ENCODE peak calls at places on chromosomes 11 and 22, in five cellular contexts. C is stomach, J is heart left ventricle, N is uterus, V is tibial nerve. M is an unnamed sample.

GRCh38 chr11:65133724-65134123 is 595 bp downstream of the SYVN1 start:
- DNase-seq in C (peak), J (peak), N (peak), V (no peak), M (no peak)

GRCh38 chr11:96054870-96055705 is 131.2 kb upstream of the MTMR2 start:
- DNase-seq in C (no peak), J (no peak), N (no peak), V (no peak), M (no peak)

GRCh38 chr11:112113539-112114457 is 27.1 kb downstream of the SDHD start:
- DNase-seq in C (no peak), J (no peak), N (no peak), V (no peak), M (no peak)

GRCh38 chr22:39658367-39658766 is 87.8 kb downstream of the CACNA1I start:
- DNase-seq in C (no peak), J (no peak), N (no peak), V (no peak), M (no peak)

GRCh38 chr11:43646767-43647166 is 33.8 kb upstream of the HSD17B12 start:
- DNase-seq in C (no peak), J (no peak), N (no peak), V (no peak), M (no peak)

GRCh38 chr11:5923789-5924188 is 18.3 kb upstream of the OR56A3 start:
- DNase-seq in C (no peak), J (no peak), N (no peak), V (no peak), M (no peak)

GRCh38 chr11:121365304-121365703 is 72.7 kb downstream of the SC5D start:
- DNase-seq in C (no peak), J (no peak), N (no peak), V (no peak), M (no peak)

GRCh38 chr11:109029927-109030326 is 365.1 kb downstream of the DDX10 start:
- DNase-seq in C (no peak), J (no peak), N (no peak), V (no peak), M (no peak)

GRCh38 chr11:68778205-68778604 is 26.9 kb upstream of the TESMIN start:
- DNase-seq in C (no peak), J (no peak), N (no peak), V (no peak), M (no peak)

GRCh38 chr11:11178671-11179070 is 174.4 kb downstream of the CSNK2A3 start:
- DNase-seq in C (no peak), J (no peak), N (no peak), V (no peak), M (peak)

GRCh38 chr11:12223771-12224536 is 113.6 kb downstream of the MICAL2 start:
- DNase-seq in C (no peak), J (no peak), N (no peak), V (no peak), M (no peak)

GRCh38 chr11:46390331-46391171 is 1.0 kb downstream of the CHRM4 start:
- DNase-seq in C (no peak), J (no peak), N (no peak), V (no peak), M (peak)

GRCh38 chr11:60844870-60845221 is 2.9 kb downstream of the CCDC86 start:
- DNase-seq in C (no peak), J (no peak), N (no peak), V (no peak), M (no peak)

GRCh38 chr22:25068701-25069100 is 116.2 kb downstream of the KIAA1671 start:
- DNase-seq in C (no peak), J (no peak), N (no peak), V (no peak), M (no peak)

GRCh38 chr22:31344369-31345330 is 1.5 kb downstream of the PATZ1 start:
- DNase-seq in C (peak), J (no peak), N (peak), V (peak), M (no peak)

GRCh38 chr22:31346733-31347250 is 646 bp upstream of the PATZ1 start:
- DNase-seq in C (peak), J (peak), N (peak), V (peak), M (no peak)

GRCh38 chr22:31347251-31348008 is 1.3 kb upstream of the PATZ1 start:
- DNase-seq in C (peak), J (peak), N (peak), V (peak), M (no peak)

GRCh38 chr22:31346255-31346732 is at the start of gene PATZ1:
- DNase-seq in C (peak), J (peak), N (peak), V (peak), M (peak)

DNA sequence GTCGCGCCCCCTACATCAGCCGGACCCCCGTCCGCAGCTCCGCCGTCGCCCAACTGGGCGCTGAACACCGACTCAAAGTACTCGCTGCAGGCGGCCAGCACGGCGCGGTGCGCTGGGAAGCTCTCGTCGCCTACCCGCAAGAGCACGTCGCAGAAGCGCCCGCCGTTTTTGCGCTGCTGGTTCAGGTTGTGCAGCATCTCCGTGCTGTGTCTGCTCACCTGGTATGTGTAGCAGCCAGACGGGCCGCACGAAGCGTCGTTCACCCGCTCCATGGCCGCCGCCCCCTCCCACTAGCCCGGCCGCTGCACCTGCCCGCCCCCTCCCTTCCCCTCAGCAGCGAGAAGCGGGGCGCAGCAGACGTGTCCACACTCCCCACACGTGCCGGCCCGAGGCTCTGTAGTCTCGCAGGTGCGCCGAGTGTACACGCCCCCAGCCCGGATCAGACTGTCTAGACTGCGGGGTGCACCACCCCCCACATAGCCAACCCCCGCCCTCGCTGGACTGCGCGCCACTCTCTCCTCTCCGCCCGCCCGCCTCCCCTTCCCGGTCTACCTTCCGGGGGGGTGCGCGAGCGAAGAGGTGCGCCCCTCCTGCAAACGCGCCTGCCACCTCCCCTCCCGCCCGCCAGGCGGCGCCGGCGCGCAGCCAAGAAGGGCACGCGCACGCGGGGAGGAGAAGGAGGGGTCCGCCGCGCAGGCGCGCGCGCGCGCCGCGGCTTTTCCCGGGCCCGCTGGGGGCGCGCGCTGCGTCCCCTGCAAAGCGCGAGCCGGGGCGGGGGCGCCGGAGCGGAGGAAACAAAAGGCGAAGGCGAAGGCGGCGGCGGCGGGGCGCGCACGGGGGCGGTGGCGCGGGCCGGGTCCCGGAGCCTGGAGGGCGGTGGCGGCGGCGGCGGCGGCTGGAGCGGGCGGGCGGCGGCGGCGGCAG is 553 bp downstream of the PATZ1 start:
- DNase-seq in C (peak), J (peak), N (peak), V (peak), M (peak)
- TF ChIP-seq POLR2A in C (no peak), J (no peak), N (peak), V (peak), M (no peak)

GRCh38 chr22:20024225-20025087 is 3.5 kb downstream of the TANGO2 start:
- DNase-seq in C (no peak), J (peak), N (no peak), V (no peak), M (no peak)
- TF ChIP-seq POLR2A in C (no peak), J (peak), N (no peak), V (no peak), M (no peak)

GRCh38 chr11:93116641-93117577 is 80.9 kb downstream of the SLC36A4 start:
- DNase-seq in C (peak), J (no peak), N (no peak), V (no peak), M (no peak)

GRCh38 chr11:93117578-93117964 is 80.2 kb downstream of the SLC36A4 start:
- DNase-seq in C (no peak), J (no peak), N (no peak), V (no peak), M (no peak)

GRCh38 chr11:93113824-93114223 is 84.0 kb downstream of the SLC36A4 start:
- DNase-seq in C (no peak), J (no peak), N (no peak), V (no peak), M (no peak)
- TF ChIP-seq POLR2A in C (no peak), J (no peak), N (no peak), V (no peak), M (no peak)

GRCh38 chr11:61949169-61950034 is 749 bp upstream of the BEST1 start:
- DNase-seq in C (no peak), J (peak), N (peak), V (peak), M (peak)
- TF ChIP-seq POLR2A in C (no peak), J (peak), N (peak), V (peak), M (no peak)

M was measured in H54.